ENCODE peak calls at places on chromosomes 3 and 15, in five cellular contexts. Q is H1, B is body of pancreas, Y is IMR-90, F is heart left ventricle. G is an unnamed sample.

GRCh38 chr3:8769088-8769822 is at the start of gene OXTR:
- DNase-seq in F (peak; percentile 45), Q (peak; percentile 97), B (peak; percentile 41), Y (peak; percentile 82), G (peak; percentile 68)

GRCh38 chr15:73414876-73415275 is 28.1 kb upstream of the REC114 start:
- DNase-seq in Y (no peak), Q (peak; percentile 20), F (no peak), B (no peak), G (no peak)

GRCh38 chr3:88141458-88142083 is 8.2 kb upstream of the C3orf38 start:
- DNase-seq in Q (no peak), B (no peak), F (no peak), Y (peak; percentile 77), G (no peak)

GRCh38 chr3:147941984-147942383 is 532.8 kb downstream of the ZIC1 start:
- DNase-seq in B (no peak), Q (no peak), Y (no peak), F (no peak), G (no peak)

GRCh38 chr15:95604634-95605036 is 725.9 kb upstream of the NR2F2 start:
- DNase-seq in B (no peak), Q (no peak), F (no peak), Y (peak; percentile 94), G (no peak)

GRCh38 chr15:99956820-99957641 is 223.8 kb upstream of the LYSMD4 start:
- DNase-seq in Q (peak; percentile 40), F (no peak), Y (no peak), B (no peak), G (peak; percentile 31)

GRCh38 chr3:99751649-99752048 is 66.0 kb upstream of the CMSS1 start:
- DNase-seq in Y (peak; percentile 89), F (no peak), B (no peak), Q (no peak), G (no peak)

GRCh38 chr3:58236527-58237237 is 910 bp upstream of the ABHD6 start:
- DNase-seq in Q (peak; percentile 80), Y (no peak), B (no peak), F (no peak), G (no peak)

GRCh38 chr15:56968256-56968655 is 49.8 kb downstream of the TCF12 start:
- DNase-seq in Q (no peak), Y (no peak), B (no peak), F (no peak), G (no peak)

GRCh38 chr15:57352535-57353316 is 23.6 kb upstream of the CGNL1 start:
- DNase-seq in F (no peak), Y (no peak), B (no peak), Q (no peak), G (no peak)

GRCh38 chr3:154540950-154541604 is 111.1 kb upstream of the GPR149 start:
- DNase-seq in Y (no peak), Q (no peak), B (no peak), F (no peak), G (no peak)

GRCh38 chr15:55241895-55242294 is 45.2 kb upstream of the RSL24D1 start:
- DNase-seq in Y (peak; percentile 71), Q (no peak), F (no peak), B (no peak), G (no peak)

GRCh38 chr3:138432576-138433240 is 1.7 kb upstream of the ESYT3 start:
- DNase-seq in B (no peak), Y (no peak), F (no peak), Q (no peak), G (no peak)

GRCh38 chr3:66265627-66266026 is 44.8 kb downstream of the SLC25A26 start:
- DNase-seq in F (no peak), Y (no peak), Q (no peak), B (no peak), G (no peak)

GRCh38 chr3:70608434-70608833 is 296.0 kb upstream of the MDFIC2 start:
- DNase-seq in F (no peak), Y (no peak), Q (no peak), B (no peak), G (no peak)

GRCh38 chr3:169668957-169669681 is 5.6 kb upstream of the MECOM start:
- DNase-seq in Q (peak; percentile 87), B (peak; percentile 95), F (peak; percentile 78), Y (peak; percentile 50), G (no peak)

GRCh38 chr3:59266551-59266950 is 216.7 kb upstream of the CFAP20DC start:
- DNase-seq in F (no peak), Q (no peak), B (no peak), Y (peak; percentile 44), G (no peak)

GRCh38 chr15:83044156-83044555 is 22.9 kb downstream of the BTBD1 start:
- DNase-seq in Y (no peak), B (no peak), Q (no peak), F (no peak), G (no peak)

GRCh38 chr3:180457238-180457637 is 144.7 kb upstream of the TTC14 start:
- DNase-seq in Q (no peak), B (no peak), Y (no peak), F (no peak), G (no peak)

GRCh38 chr3:126573492-126574117 is 14.9 kb upstream of the C3orf22 start:
- DNase-seq in Q (peak; percentile 42), Y (no peak), F (no peak), B (no peak), G (no peak)

GRCh38 chr15:63089260-63090043 is 32.2 kb upstream of the LACTB start:
- DNase-seq in Y (peak; percentile 97), B (no peak), F (peak; percentile 65), Q (no peak), G (no peak)

GRCh38 chr3:31014317-31015040 is 120.0 kb upstream of the GADL1 start:
- DNase-seq in F (no peak), Q (no peak), B (no peak), Y (peak; percentile 19), G (no peak)

GRCh38 chr15:99677540-99678134 is 55.6 kb downstream of the LYSMD4 start:
- DNase-seq in Q (no peak), B (no peak), F (no peak), Y (no peak), G (no peak)

GRCh38 chr3:194277547-194278091 is 73.5 kb downstream of the CPN2 start:
- DNase-seq in B (peak; percentile 43), F (peak; percentile 77), Q (no peak), Y (peak; percentile 33), G (peak; percentile 58)

GRCh38 chr3:151896662-151897012 is 23.2 kb downstream of the SUCNR1 start:
- DNase-seq in F (no peak), B (no peak), Q (no peak), Y (no peak), G (no peak)

GRCh38 chr3:49351521-49352011 is 6.6 kb downstream of the GPX1 start:
- DNase-seq in Y (peak; percentile 94), B (no peak), Q (no peak), F (no peak), G (no peak)

GRCh38 chr3:120280026-120280425 is 5.0 kb downstream of the GPR156 start:
- DNase-seq in B (no peak), Y (no peak), F (no peak), Q (no peak), G (no peak)
- H3K4me1 ChIP-seq in B (peaks cover 4% of the 10 kb centered on the region), Y (no peaks in the 10 kb centered on the region), F (no peaks in the 10 kb centered on the region), Q (peaks cover 2% of the 10 kb centered on the region), G (no peaks in the 10 kb centered on the region)

DNA sequence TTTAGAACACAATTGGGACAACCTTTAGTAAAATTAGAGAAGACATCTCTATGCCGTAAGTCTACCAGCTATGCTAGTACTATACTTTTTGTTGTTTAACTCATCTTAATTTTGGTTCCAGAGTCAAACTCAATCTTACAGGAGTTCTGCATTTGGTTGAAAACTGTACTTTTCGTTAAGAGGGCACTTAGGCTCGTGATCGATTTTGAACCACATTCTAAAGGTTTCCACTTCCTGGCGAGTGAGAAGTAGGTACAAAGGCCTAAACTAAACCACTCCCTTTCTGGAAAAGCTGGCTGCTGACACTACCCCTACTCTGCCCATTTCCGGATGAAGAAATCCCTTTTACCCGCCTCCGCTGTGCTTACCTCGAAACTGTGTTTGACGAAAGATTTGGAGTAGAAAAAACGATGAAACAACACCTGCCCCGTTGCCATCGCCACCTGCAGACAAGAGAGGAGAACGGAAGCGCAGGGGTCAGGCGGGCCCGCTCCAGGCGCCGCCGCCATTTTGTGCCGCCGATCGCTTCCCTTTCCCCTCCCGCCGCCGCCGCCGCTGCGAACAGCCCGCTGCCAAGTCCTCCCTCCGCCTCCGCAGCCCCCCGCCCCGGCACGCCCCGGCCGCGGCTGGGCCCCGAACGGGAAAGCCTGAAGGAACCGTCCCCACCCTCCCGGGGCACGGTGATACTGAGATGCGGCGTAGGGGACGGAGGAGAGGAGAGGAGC is 748 bp downstream of the CCNL1 start:
- DNase-seq in Q (peak; percentile 79), B (peak; percentile 77), Y (peak; percentile 37), F (peak; percentile 66), G (peak; percentile 75)
- TF ChIP-seq POLR2A in Q (peak; percentile 58), B (no peak), Y (no peak), F (no peak), G (no peak)

GRCh38 chr3:87088984-87089841 is 98.3 kb upstream of the VGLL3 start:
- DNase-seq in B (peak; percentile 68), F (peak; percentile 64), Q (peak; percentile 48), Y (peak; percentile 71), G (peak; percentile 65)
- H3K4me3 ChIP-seq in B (peak overlapping the region; percentile 49), F (peak overlapping the region; percentile 70), Q (no peak overlapping the region), Y (peak overlapping the region; percentile 45), G (peak overlapping the region; percentile 86)

GRCh38 chr3:72346526-72346926 is 501.7 kb downstream of the SHQ1 start:
- DNase-seq in Y (peak; percentile 97), F (peak; percentile 52), B (no peak), Q (no peak), G (no peak)
- H3K4me1 ChIP-seq in Y (no peaks in the 10 kb centered on the region), F (peaks cover 7% of the 10 kb centered on the region), B (no peaks in the 10 kb centered on the region), Q (no peaks in the 10 kb centered on the region), G (peaks cover 5% of the 10 kb centered on the region)

DNA sequence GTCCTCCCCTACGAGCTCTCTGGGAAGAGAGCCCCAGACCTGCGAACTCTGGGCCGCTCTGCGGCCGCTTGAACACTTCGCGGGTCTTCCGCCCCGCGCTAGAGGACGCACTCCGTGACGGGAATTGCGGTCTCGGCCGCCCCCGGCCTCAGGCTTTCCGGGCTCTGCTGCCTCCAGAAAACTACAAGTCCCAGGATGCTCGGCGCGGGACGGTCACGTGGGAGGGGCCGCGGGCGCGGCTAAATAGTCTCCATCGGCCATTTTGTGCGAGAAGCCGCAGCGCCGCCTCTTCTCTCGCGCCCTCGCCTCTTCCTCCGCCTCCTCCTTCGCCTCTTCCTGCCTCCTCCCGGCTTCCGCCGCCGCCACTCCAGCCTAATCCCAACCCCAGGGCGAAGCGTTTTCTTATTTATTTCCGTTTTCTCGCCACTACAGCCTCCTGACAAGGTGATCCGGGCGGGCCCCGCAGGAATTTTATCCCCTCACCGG is at the start of gene EIF1B:
- DNase-seq in F (peak; percentile 99), B (peak; percentile 98), Q (peak; percentile 98), Y (peak; percentile 96), G (peak; percentile 97)
- TF ChIP-seq POLR2A in F (peak; percentile 48), B (peak; percentile 95), Q (peak; percentile 74), Y (peak; percentile 89), G (peak; percentile 73)

G was measured in breast epithelium.